ENCODE peak calls at places on chromosomes 4 and X, in six cellular contexts. C is HepG2, I is spleen, A is fibroblast of lung, D is astrocyte of the cerebellum, S is suprapubic skin. E is an unnamed sample.

GRCh38 chrX:131677655-131678628 is 134.1 kb downstream of the OR13H1 start:
- DNase-seq in C (peak), I (peak), A (peak), D (peak), S (no peak), E (peak)

GRCh38 chrX:129845616-129846190 is 2.0 kb upstream of the ZDHHC9 start:
- DNase-seq in C (no peak), I (no peak), A (no peak), D (no peak), S (no peak), E (no peak)

GRCh38 chr4:36280555-36280954 is 861 bp upstream of the DTHD1 start:
- DNase-seq in C (no peak), I (no peak), A (no peak), D (no peak), S (no peak), E (no peak)

GRCh38 chrX:76555816-76556215 is 128.3 kb downstream of the MAGEE1 start:
- DNase-seq in C (peak), I (no peak), A (peak), D (no peak), S (no peak), E (peak)

GRCh38 chr4:124594945-124595344 is 117.6 kb downstream of the ANKRD50 start:
- DNase-seq in C (no peak), I (no peak), A (no peak), D (no peak), S (no peak), E (no peak)

GRCh38 chrX:119654112-119654531 is 38.8 kb downstream of the SEPTIN6 start:
- DNase-seq in C (no peak), I (no peak), A (peak), D (no peak), S (no peak), E (peak)

GRCh38 chr4:142846105-142846728 is at the start of gene INPP4B:
- DNase-seq in C (no peak), I (peak), A (peak), D (peak), S (no peak), E (peak)

GRCh38 chrX:3757510-3758025 is 44.1 kb upstream of the PRKX start:
- DNase-seq in C (no peak), I (no peak), A (no peak), D (no peak), S (no peak), E (no peak)

GRCh38 chr4:142883433-142883832 is 37.3 kb upstream of the INPP4B start:
- DNase-seq in C (no peak), I (no peak), A (peak), D (no peak), S (no peak), E (peak)

GRCh38 chr4:126737899-126738526 is 894.7 kb upstream of the INTU start:
- DNase-seq in C (no peak), I (no peak), A (no peak), D (no peak), S (no peak), E (no peak)

GRCh38 chr4:36290641-36291040 is 9.2 kb downstream of the DTHD1 start:
- DNase-seq in C (no peak), I (no peak), A (no peak), D (no peak), S (no peak), E (no peak)

GRCh38 chrX:115966920-115967319 is 203.6 kb upstream of the AGTR2 start:
- DNase-seq in C (no peak), I (no peak), A (no peak), D (no peak), S (no peak), E (no peak)
- H3K4me3 ChIP-seq in C (no peak), I (no peak), A (no peak), D (no peak), S (no peak), E (no peak)

DNA sequence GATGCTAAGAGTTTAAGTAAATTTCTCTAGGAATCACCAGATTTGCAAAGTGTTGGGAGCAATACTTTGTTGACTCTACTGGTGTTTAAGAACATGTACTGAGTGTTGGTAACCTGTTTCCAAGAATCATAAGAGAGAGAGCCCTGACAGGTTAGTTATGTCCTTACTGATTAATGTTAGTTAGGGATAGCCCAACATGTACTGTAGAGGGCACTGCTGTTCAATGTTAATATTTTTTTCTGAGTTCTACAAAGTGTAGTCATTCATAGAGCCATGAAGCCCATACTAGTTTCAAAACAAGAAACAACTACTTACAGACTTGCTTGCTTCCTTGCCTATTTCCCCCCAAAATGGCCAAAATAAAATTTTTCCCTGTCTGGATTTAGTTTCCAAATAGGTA is 11.9 kb downstream of the TMPRSS11D start:
- DNase-seq in C (peak), I (no peak), A (peak), D (peak), S (no peak), E (peak)
- TF ChIP-seq CTCF in C (peak), I (peak), A (peak), D (peak), S (peak), E (peak)

GRCh38 chr4:73220815-73221214 is 37.8 kb downstream of the ANKRD17 start:
- DNase-seq in C (no peak), I (no peak), A (no peak), D (no peak), S (no peak), E (no peak)

GRCh38 chr4:73222466-73223257 is 35.9 kb downstream of the ANKRD17 start:
- DNase-seq in C (peak), I (no peak), A (peak), D (peak), S (no peak), E (peak)

GRCh38 chr4:73221734-73222133 is 36.9 kb downstream of the ANKRD17 start:
- DNase-seq in C (no peak), I (no peak), A (no peak), D (no peak), S (no peak), E (no peak)

GRCh38 chr4:73224886-73225285 is 33.7 kb downstream of the ANKRD17 start:
- DNase-seq in C (no peak), I (no peak), A (no peak), D (no peak), S (no peak), E (no peak)

GRCh38 chr4:73223258-73223651 is 35.3 kb downstream of the ANKRD17 start:
- DNase-seq in C (no peak), I (no peak), A (no peak), D (no peak), S (no peak), E (no peak)
- H3K4me3 ChIP-seq in C (no peak), I (peak), A (peak), D (peak), S (peak), E (no peak)

DNA sequence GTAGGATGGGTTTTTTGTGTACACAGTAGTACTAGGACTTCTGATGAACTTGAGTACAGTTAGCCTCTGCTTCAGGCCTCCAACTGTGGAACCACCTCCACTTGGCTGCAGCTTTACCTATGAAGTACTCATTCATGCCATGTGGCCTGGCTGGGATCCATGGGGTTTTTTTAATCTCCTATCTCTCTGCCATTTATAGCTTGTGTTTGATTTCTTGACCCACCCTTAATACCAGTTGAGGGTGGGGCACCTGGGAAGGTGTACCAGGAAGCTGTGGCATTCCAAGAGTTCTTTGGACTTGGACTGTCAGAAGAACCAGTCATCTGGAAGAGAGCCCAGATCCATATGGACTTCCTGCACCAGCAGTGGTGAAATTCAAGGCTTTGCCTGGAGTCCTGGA is 230.1 kb downstream of the SHROOM3 start:
- DNase-seq in C (no peak), I (no peak), A (no peak), D (no peak), S (no peak), E (no peak)
- TF ChIP-seq CTCF in C (no peak), I (no peak), A (no peak), D (no peak), S (no peak), E (no peak)

GRCh38 chr4:88822034-88822433 is 124.4 kb upstream of the NAP1L5 start:
- DNase-seq in C (no peak), I (no peak), A (no peak), D (no peak), S (no peak), E (no peak)

GRCh38 chr4:88817740-88818139 is 120.1 kb upstream of the NAP1L5 start:
- DNase-seq in C (no peak), I (no peak), A (no peak), D (no peak), S (no peak), E (no peak)

GRCh38 chr4:88820723-88821368 is 123.2 kb upstream of the NAP1L5 start:
- DNase-seq in C (no peak), I (no peak), A (no peak), D (no peak), S (no peak), E (no peak)

GRCh38 chr4:88823058-88823919 is 125.7 kb upstream of the NAP1L5 start:
- DNase-seq in C (peak), I (peak), A (peak), D (peak), S (peak), E (peak)

GRCh38 chr4:88818650-88819470 is 121.2 kb upstream of the NAP1L5 start:
- DNase-seq in C (peak), I (no peak), A (peak), D (peak), S (no peak), E (peak)
- H3K4me3 ChIP-seq in C (peak), I (no peak), A (no peak), D (no peak), S (no peak), E (no peak)

DNA sequence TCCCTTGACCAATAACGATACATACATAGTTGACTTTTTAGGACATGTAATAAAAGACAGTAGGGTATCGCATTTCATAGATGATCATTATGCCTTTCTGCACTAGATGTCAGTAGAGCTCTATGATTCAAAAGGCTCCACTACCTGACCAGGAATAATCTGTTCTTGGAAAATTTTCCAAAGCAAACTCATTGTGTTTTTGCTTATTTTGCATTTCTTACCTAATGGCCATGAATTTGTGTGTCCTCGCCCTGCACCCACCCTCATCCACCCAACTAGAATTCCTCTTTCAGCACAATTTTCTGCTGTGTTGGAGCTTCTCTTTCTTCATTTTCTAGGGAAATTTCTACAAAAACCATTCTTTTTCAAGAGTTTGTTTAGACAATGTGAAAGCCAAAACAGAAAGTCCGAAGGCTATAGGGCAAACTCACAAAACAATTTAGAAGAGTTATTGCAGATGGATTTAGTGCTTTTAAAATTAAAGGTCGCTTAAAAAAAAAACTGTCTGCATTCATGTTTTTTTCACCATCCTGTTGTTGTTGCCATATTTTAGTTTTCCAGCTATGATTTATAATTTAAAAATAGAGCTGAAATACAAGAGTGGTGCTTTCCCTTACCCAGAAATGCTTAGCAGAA is 183.6 kb downstream of the SPATA18 start:
- DNase-seq in C (peak), I (no peak), A (peak), D (peak), S (no peak), E (peak)
- TF ChIP-seq CTCF in C (peak), I (peak), A (peak), D (peak), S (peak), E (peak)